ENCODE peak calls at places on chromosomes 1 and 21, in seven cellular contexts. One of them, this sample, is unnamed.

GRCh38 chr1:2378956-2379732 is 12.2 kb downstream of the MORN1 start:
- DNase-seq in body of pancreas: no peak
- DNase-seq in Caco-2: no peak
- DNase-seq in A549: no peak
- DNase-seq in upper lobe of right lung: peak; percentile 49
- DNase-seq in fibroblast of pulmonary artery: no peak
- DNase-seq in kidney epithelial cell: no peak
- DNase-seq in this sample: no peak

GRCh38 chr1:156705918-156706646 is 699 bp upstream of the CRABP2 start:
- DNase-seq in body of pancreas: peak; percentile 61
- DNase-seq in Caco-2: peak; percentile 83
- DNase-seq in fibroblast of pulmonary artery: no peak
- DNase-seq in A549: peak; percentile 53
- DNase-seq in kidney epithelial cell: no peak
- DNase-seq in upper lobe of right lung: no peak
- DNase-seq in this sample: peak; percentile 73

GRCh38 chr1:204074274-204075115 is 1.6 kb downstream of the SOX13 start:
- DNase-seq in Caco-2: peak; percentile 77
- DNase-seq in fibroblast of pulmonary artery: peak; percentile 86
- DNase-seq in body of pancreas: peak; percentile 71
- DNase-seq in upper lobe of right lung: peak; percentile 81
- DNase-seq in A549: peak; percentile 65
- DNase-seq in kidney epithelial cell: no peak
- DNase-seq in this sample: peak; percentile 79

GRCh38 chr1:159791461-159791860 is 10.7 kb downstream of the DUSP23 start:
- DNase-seq in upper lobe of right lung: no peak
- DNase-seq in kidney epithelial cell: no peak
- DNase-seq in body of pancreas: no peak
- DNase-seq in fibroblast of pulmonary artery: no peak
- DNase-seq in Caco-2: no peak
- DNase-seq in A549: no peak
- DNase-seq in this sample: no peak

GRCh38 chr1:42815938-42816599 is 853 bp upstream of the ERMAP start:
- DNase-seq in body of pancreas: no peak
- DNase-seq in upper lobe of right lung: no peak
- DNase-seq in A549: no peak
- DNase-seq in kidney epithelial cell: no peak
- DNase-seq in Caco-2: no peak
- DNase-seq in fibroblast of pulmonary artery: peak; percentile 6
- DNase-seq in this sample: peak; percentile 15

GRCh38 chr21:29749223-29749622 is 190.6 kb downstream of the GRIK1 start:
- DNase-seq in Caco-2: no peak
- DNase-seq in body of pancreas: no peak
- DNase-seq in A549: no peak
- DNase-seq in fibroblast of pulmonary artery: no peak
- DNase-seq in upper lobe of right lung: no peak
- DNase-seq in kidney epithelial cell: no peak
- DNase-seq in this sample: no peak

GRCh38 chr1:178506669-178507068 is 6.2 kb upstream of the TEX35 start:
- DNase-seq in Caco-2: peak; percentile 67
- DNase-seq in fibroblast of pulmonary artery: no peak
- DNase-seq in body of pancreas: no peak
- DNase-seq in A549: no peak
- DNase-seq in upper lobe of right lung: no peak
- DNase-seq in kidney epithelial cell: no peak
- DNase-seq in this sample: no peak

GRCh38 chr1:19239876-19240275 is 11.4 kb downstream of the EMC1 start:
- DNase-seq in upper lobe of right lung: no peak
- DNase-seq in Caco-2: no peak
- DNase-seq in kidney epithelial cell: no peak
- DNase-seq in body of pancreas: no peak
- DNase-seq in A549: no peak
- DNase-seq in fibroblast of pulmonary artery: no peak
- DNase-seq in this sample: no peak

GRCh38 chr1:27592191-27592590 is 11.8 kb downstream of the AHDC1 start:
- DNase-seq in A549: no peak
- DNase-seq in fibroblast of pulmonary artery: no peak
- DNase-seq in body of pancreas: no peak
- DNase-seq in upper lobe of right lung: no peak
- DNase-seq in Caco-2: no peak
- DNase-seq in kidney epithelial cell: no peak
- DNase-seq in this sample: no peak

GRCh38 chr1:214518387-214518786 is 33.0 kb downstream of the PTPN14 start:
- DNase-seq in kidney epithelial cell: no peak
- DNase-seq in A549: no peak
- DNase-seq in upper lobe of right lung: no peak
- DNase-seq in body of pancreas: no peak
- DNase-seq in Caco-2: no peak
- DNase-seq in fibroblast of pulmonary artery: peak; percentile 24
- DNase-seq in this sample: no peak
- TF ChIP-seq CTCF in kidney epithelial cell: no peak
- TF ChIP-seq CTCF in A549: no peak
- TF ChIP-seq CTCF in upper lobe of right lung: no peak
- TF ChIP-seq CTCF in body of pancreas: no peak
- TF ChIP-seq CTCF in Caco-2: no peak
- TF ChIP-seq CTCF in fibroblast of pulmonary artery: no peak
- TF ChIP-seq CTCF in this sample: no peak

DNA sequence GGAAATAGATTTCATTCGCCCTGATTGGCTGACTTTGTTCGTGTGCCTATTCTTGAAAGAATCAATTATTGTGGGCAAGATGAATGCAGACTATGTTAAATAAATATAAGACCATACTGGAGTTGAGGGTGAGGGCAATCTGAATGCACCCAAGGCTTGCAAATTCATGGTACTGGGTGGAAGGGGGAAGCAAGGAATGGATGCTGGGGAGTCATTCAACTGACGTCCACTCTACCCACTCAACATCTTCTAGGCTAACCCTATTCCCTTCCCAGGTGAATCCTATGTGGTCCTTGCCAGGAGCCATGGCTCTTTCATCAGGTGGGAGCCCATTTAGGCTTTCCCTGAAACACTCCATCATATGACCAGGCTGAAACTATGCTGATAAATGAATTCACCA is 5.7 kb upstream of the CYP4B1 start:
- DNase-seq in upper lobe of right lung: no peak
- DNase-seq in Caco-2: no peak
- DNase-seq in fibroblast of pulmonary artery: no peak
- DNase-seq in body of pancreas: no peak
- DNase-seq in kidney epithelial cell: no peak
- DNase-seq in A549: no peak
- DNase-seq in this sample: no peak
- H3K4me3 ChIP-seq in upper lobe of right lung: no peak overlapping the region
- H3K4me3 ChIP-seq in Caco-2: no peak overlapping the region
- H3K4me3 ChIP-seq in fibroblast of pulmonary artery: no peak overlapping the region
- H3K4me3 ChIP-seq in body of pancreas: no peak overlapping the region
- H3K4me3 ChIP-seq in kidney epithelial cell: no peak overlapping the region
- H3K4me3 ChIP-seq in A549: no peak overlapping the region
- H3K4me3 ChIP-seq in this sample: no peak overlapping the region

GRCh38 chr1:161791889-161792655 is 26.0 kb downstream of the ATF6 start:
- DNase-seq in kidney epithelial cell: no peak
- DNase-seq in upper lobe of right lung: no peak
- DNase-seq in body of pancreas: no peak
- DNase-seq in A549: no peak
- DNase-seq in Caco-2: no peak
- DNase-seq in fibroblast of pulmonary artery: peak; percentile 33
- DNase-seq in this sample: peak; percentile 11
- TF ChIP-seq CTCF in kidney epithelial cell: no peak
- TF ChIP-seq CTCF in upper lobe of right lung: no peak
- TF ChIP-seq CTCF in body of pancreas: no peak
- TF ChIP-seq CTCF in A549: no peak
- TF ChIP-seq CTCF in Caco-2: no peak
- TF ChIP-seq CTCF in fibroblast of pulmonary artery: no peak
- TF ChIP-seq CTCF in this sample: no peak

GRCh38 chr1:237358555-237358954 is 316.6 kb downstream of the RYR2 start:
- DNase-seq in fibroblast of pulmonary artery: no peak
- DNase-seq in kidney epithelial cell: no peak
- DNase-seq in Caco-2: no peak
- DNase-seq in A549: no peak
- DNase-seq in upper lobe of right lung: no peak
- DNase-seq in body of pancreas: no peak
- DNase-seq in this sample: no peak
- H3K4me3 ChIP-seq in fibroblast of pulmonary artery: no peak overlapping the region
- H3K4me3 ChIP-seq in kidney epithelial cell: no peak overlapping the region
- H3K4me3 ChIP-seq in Caco-2: no peak overlapping the region
- H3K4me3 ChIP-seq in A549: no peak overlapping the region
- H3K4me3 ChIP-seq in upper lobe of right lung: no peak overlapping the region
- H3K4me3 ChIP-seq in body of pancreas: no peak overlapping the region
- H3K4me3 ChIP-seq in this sample: no peak overlapping the region

DNA sequence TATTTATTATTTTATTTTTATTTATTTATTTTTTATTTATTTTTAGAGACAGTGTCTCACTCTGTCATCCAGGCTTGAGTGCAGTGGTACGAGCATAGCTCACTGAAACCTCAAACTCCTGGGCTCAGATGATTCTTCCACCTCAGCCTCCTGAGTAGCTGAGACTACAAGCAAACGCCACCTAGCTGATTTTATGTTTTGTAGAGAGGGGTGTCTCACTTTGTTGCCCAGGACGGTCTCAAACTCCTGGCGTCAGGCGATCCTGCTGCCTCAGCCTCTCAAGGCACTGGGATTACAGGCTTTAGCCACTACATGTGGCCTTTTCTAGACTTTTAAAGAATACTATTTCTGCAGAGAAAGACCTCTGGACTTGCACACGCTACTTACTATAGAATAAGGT is 61.3 kb upstream of the C1orf53 start:
- DNase-seq in A549: no peak
- DNase-seq in Caco-2: no peak
- DNase-seq in fibroblast of pulmonary artery: no peak
- DNase-seq in upper lobe of right lung: no peak
- DNase-seq in kidney epithelial cell: no peak
- DNase-seq in body of pancreas: no peak
- DNase-seq in this sample: no peak
- TF ChIP-seq CTCF in A549: peak; percentile 9
- TF ChIP-seq CTCF in Caco-2: no peak
- TF ChIP-seq CTCF in fibroblast of pulmonary artery: no peak
- TF ChIP-seq CTCF in upper lobe of right lung: no peak
- TF ChIP-seq CTCF in kidney epithelial cell: no peak
- TF ChIP-seq CTCF in body of pancreas: no peak
- TF ChIP-seq CTCF in this sample: no peak

GRCh38 chr1:21509351-21510112 is at the start of gene ALPL:
- DNase-seq in upper lobe of right lung: peak; percentile 69
- DNase-seq in kidney epithelial cell: no peak
- DNase-seq in Caco-2: no peak
- DNase-seq in body of pancreas: no peak
- DNase-seq in fibroblast of pulmonary artery: no peak
- DNase-seq in A549: no peak
- DNase-seq in this sample: no peak
- H3K4me3 ChIP-seq in upper lobe of right lung: peak within 1 kb of the TSS; percentile 47
- H3K4me3 ChIP-seq in kidney epithelial cell: peak within 1 kb of the TSS; percentile 30
- H3K4me3 ChIP-seq in Caco-2: peak within 1 kb of the TSS; percentile 25
- H3K4me3 ChIP-seq in body of pancreas: no peak within 1 kb of the TSS
- H3K4me3 ChIP-seq in fibroblast of pulmonary artery: no peak within 1 kb of the TSS
- H3K4me3 ChIP-seq in A549: peak within 1 kb of the TSS; percentile 41
- H3K4me3 ChIP-seq in this sample: peak within 1 kb of the TSS; percentile 39